ENCODE peak calls at places on chromosome 4, in five cellular contexts. O is cardiac muscle cell; N is stimulated activated CD8-positive, alpha-beta memory T cell treated with anti-CD3 and anti-CD28 coated beads, Interleukin-4, amount 100 ng/mL, for 4 hours; U is naive thymus-derived CD8-positive, alpha-beta T cell; S is stimulated activated CD4-positive, alpha-beta T cell treated with anti-CD3 and anti-CD28 coated beads, Interleukin-15, amount 100 ng/mL, for 24 hours. J is an unnamed sample.

GRCh38 chr4:133982533-133983224 is 218.9 kb downstream of the PABPC4L start:
- DNase-seq in O (no peak), N (no peak), U (no peak), S (no peak), J (no peak)

GRCh38 chr4:1393866-1394265 is 12.4 kb downstream of the NKX1-1 start:
- DNase-seq in O (no peak), N (no peak), U (no peak), S (no peak), J (no peak)

GRCh38 chr4:16199132-16199531 is 27.1 kb downstream of the TAPT1 start:
- DNase-seq in O (peak), N (no peak), U (no peak), S (no peak), J (no peak)

GRCh38 chr4:145484240-145484846 is 2.7 kb downstream of the SMAD1 start:
- DNase-seq in O (no peak), N (no peak), U (no peak), S (no peak), J (peak)

GRCh38 chr4:665751-666435 is 8.2 kb downstream of the ATP5ME start:
- DNase-seq in O (no peak), N (no peak), U (no peak), S (no peak), J (no peak)

GRCh38 chr4:121462660-121463261 is 81.9 kb upstream of the QRFPR start:
- DNase-seq in O (peak), N (no peak), U (peak), S (peak), J (peak)

GRCh38 chr4:165085946-165086345 is 26.7 kb downstream of the TMEM192 start:
- DNase-seq in O (no peak), N (no peak), U (no peak), S (no peak), J (no peak)

GRCh38 chr4:173556398-173557131 is 26.5 kb upstream of the HAND2 start:
- DNase-seq in O (no peak), N (no peak), U (no peak), S (no peak), J (no peak)

GRCh38 chr4:153067376-153067775 is 131.3 kb downstream of the FHDC1 start:
- DNase-seq in O (peak), N (no peak), U (no peak), S (no peak), J (no peak)

GRCh38 chr4:153785830-153786721 is 2.8 kb downstream of the SFRP2 start:
- DNase-seq in O (peak), N (no peak), U (peak), S (no peak), J (no peak)

GRCh38 chr4:152229782-152230289 is 306.1 kb downstream of the FBXW7 start:
- DNase-seq in O (no peak), N (no peak), U (no peak), S (no peak), J (no peak)

GRCh38 chr4:149645790-149646189 is 169.9 kb downstream of the IQCM start:
- DNase-seq in O (no peak), N (no peak), U (no peak), S (no peak), J (peak)

GRCh38 chr4:168516841-168517240 is 20.0 kb downstream of the PALLD start:
- DNase-seq in O (no peak), N (no peak), U (no peak), S (no peak), J (no peak)

GRCh38 chr4:38109370-38109769 is 149.2 kb downstream of the PTTG2 start:
- DNase-seq in O (no peak), N (no peak), U (no peak), S (no peak), J (no peak)

GRCh38 chr4:14111730-14112171 is 484.2 kb upstream of the BOD1L1 start:
- DNase-seq in O (no peak), N (no peak), U (no peak), S (no peak), J (no peak)

GRCh38 chr4:182939680-182940079 is 22.5 kb upstream of the DCTD start:
- DNase-seq in O (no peak), N (no peak), U (no peak), S (no peak), J (no peak)

J was measured in HEK293T.